ENCODE peak calls at places on chromosomes 12 and 14, in ten cellular contexts. L is CD8-positive, alpha-beta T cell; H is AG09309; T is OCI-LY7; J is colonic mucosa; R is pancreas; W is left ventricle myocardium inferior; Y is right cardiac atrium; G is Karpas-422; C is vagina. X is an unnamed sample.

GRCh38 chr12:94714378-94714777 is 64.0 kb upstream of the TMCC3 start:
- DNase-seq in T (no peak), L (no peak), R (no peak), Y (no peak), G (no peak), J (no peak), H (no peak), C (no peak), W (no peak), X (no peak)

GRCh38 chr14:33676135-33676566 is 274.7 kb downstream of the EGLN3 start:
- DNase-seq in Y (peak; percentile 60), L (no peak), C (no peak), R (no peak), G (peak; percentile 98), H (no peak), T (no peak), W (peak; percentile 20), J (peak; percentile 21), X (peak; percentile 60)

GRCh38 chr12:20262131-20262530 is 106.2 kb upstream of the PDE3A start:
- DNase-seq in G (no peak), Y (no peak), T (no peak), J (no peak), H (no peak), R (no peak), L (no peak), C (no peak), W (no peak), X (no peak)

GRCh38 chr12:101564912-101565311 is 29.9 kb upstream of the MYBPC1 start:
- DNase-seq in C (no peak), H (no peak), W (no peak), T (no peak), J (no peak), G (no peak), Y (no peak), L (no peak), R (no peak), X (no peak)

GRCh38 chr12:96294831-96295230 is 100.7 kb downstream of the ELK3 start:
- DNase-seq in W (no peak), C (no peak), J (no peak), L (no peak), Y (no peak), G (no peak), T (no peak), H (no peak), R (no peak), X (no peak)

GRCh38 chr14:67725171-67725570 is 23.5 kb downstream of the RDH12 start:
- DNase-seq in J (no peak), H (no peak), Y (no peak), L (no peak), C (no peak), W (no peak), R (no peak), T (no peak), G (no peak), X (no peak)

GRCh38 chr12:69091447-69092022 is 147.8 kb upstream of the CPSF6 start:
- DNase-seq in C (no peak), G (no peak), R (no peak), J (no peak), H (no peak), T (no peak), W (no peak), Y (no peak), L (no peak), X (no peak)

GRCh38 chr14:64879635-64880381 is at the start of gene SPTB:
- DNase-seq in T (no peak), J (peak; percentile 72), G (peak; percentile 72), W (peak; percentile 76), C (no peak), Y (peak; percentile 86), H (no peak), R (peak; percentile 80), L (peak; percentile 68), X (peak; percentile 51)

GRCh38 chr12:50542448-50542847 is 37.7 kb downstream of the DIP2B start:
- DNase-seq in W (no peak), H (no peak), T (no peak), G (no peak), L (no peak), R (no peak), C (no peak), J (no peak), Y (no peak), X (no peak)

GRCh38 chr12:50545213-50545612 is 40.4 kb downstream of the DIP2B start:
- DNase-seq in L (no peak), J (no peak), W (no peak), R (no peak), T (no peak), Y (no peak), H (no peak), G (no peak), C (no peak), X (no peak)

GRCh38 chr12:50546441-50547318 is 41.9 kb downstream of the DIP2B start:
- DNase-seq in G (no peak), R (no peak), L (no peak), Y (no peak), C (no peak), T (no peak), H (no peak), J (no peak), W (no peak), X (no peak)

GRCh38 chr12:50547742-50548141 is 43.0 kb downstream of the DIP2B start:
- DNase-seq in R (no peak), W (no peak), G (no peak), J (no peak), Y (no peak), C (no peak), L (no peak), T (no peak), H (no peak), X (no peak)

GRCh38 chr12:50545783-50546182 is 41.0 kb downstream of the DIP2B start:
- DNase-seq in T (no peak), R (no peak), J (peak; percentile 72), G (no peak), C (no peak), Y (no peak), L (no peak), W (no peak), H (no peak), X (no peak)
- H3K4me3 ChIP-seq in T (no peak overlapping the region), R (no peak overlapping the region), J (no peak overlapping the region), G (no peak overlapping the region), C (no peak overlapping the region), Y (no peak overlapping the region), L (no peak overlapping the region), W (no peak overlapping the region), H (no peak overlapping the region), X (no peak overlapping the region)

DNA sequence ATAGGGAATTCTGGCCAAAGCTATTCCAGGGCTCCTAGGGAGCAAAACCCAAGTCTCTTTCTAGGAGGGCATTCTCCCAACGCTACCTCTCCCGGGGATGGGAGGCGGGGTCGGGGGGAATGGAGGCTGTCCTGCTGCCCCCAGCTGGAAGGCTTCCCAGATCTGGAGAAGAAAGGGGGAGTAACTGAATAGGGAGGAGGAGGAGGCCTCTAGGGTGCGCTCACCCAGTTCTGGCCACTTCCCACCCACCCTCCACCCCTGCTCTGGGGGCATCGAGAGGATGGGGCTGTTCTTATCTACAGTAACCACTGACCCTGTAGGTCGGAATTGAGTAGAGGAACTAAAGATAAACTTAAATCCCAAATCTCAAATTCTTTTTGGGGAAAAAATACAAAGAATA is 577 bp upstream of the RNASE1 start:
- DNase-seq in L (no peak), C (no peak), G (no peak), T (no peak), W (peak; percentile 24), R (no peak), Y (no peak), J (no peak), H (no peak), X (no peak)
- H3K4me3 ChIP-seq in L (no peak overlapping the region), C (no peak overlapping the region), G (no peak overlapping the region), T (no peak overlapping the region), W (peak overlapping the region; percentile 66), R (no peak overlapping the region), Y (no peak overlapping the region), J (no peak overlapping the region), H (no peak overlapping the region), X (peak overlapping the region; percentile 55)

GRCh38 chr12:116556356-116556952 is 2.7 kb upstream of the MAP1LC3B2 start:
- DNase-seq in L (no peak), R (no peak), J (no peak), W (no peak), H (no peak), Y (no peak), C (no peak), T (no peak), G (no peak), X (no peak)

GRCh38 chr12:116559330-116560080 is at the start of gene MAP1LC3B2:
- DNase-seq in J (peak; percentile 95), H (no peak), W (peak; percentile 45), C (no peak), Y (peak; percentile 59), R (peak; percentile 69), T (peak; percentile 97), G (peak; percentile 95), L (peak; percentile 82), X (no peak)

GRCh38 chr12:116558280-116559079 is 701 bp upstream of the MAP1LC3B2 start:
- DNase-seq in R (no peak), C (no peak), W (no peak), L (no peak), T (peak; percentile 33), J (no peak), H (no peak), G (no peak), Y (no peak), X (no peak)

GRCh38 chr12:116559080-116559329 is 176 bp upstream of the MAP1LC3B2 start:
- DNase-seq in H (no peak), J (no peak), R (no peak), L (no peak), G (peak; percentile 87), Y (no peak), W (no peak), C (no peak), T (peak; percentile 87), X (no peak)

DNA sequence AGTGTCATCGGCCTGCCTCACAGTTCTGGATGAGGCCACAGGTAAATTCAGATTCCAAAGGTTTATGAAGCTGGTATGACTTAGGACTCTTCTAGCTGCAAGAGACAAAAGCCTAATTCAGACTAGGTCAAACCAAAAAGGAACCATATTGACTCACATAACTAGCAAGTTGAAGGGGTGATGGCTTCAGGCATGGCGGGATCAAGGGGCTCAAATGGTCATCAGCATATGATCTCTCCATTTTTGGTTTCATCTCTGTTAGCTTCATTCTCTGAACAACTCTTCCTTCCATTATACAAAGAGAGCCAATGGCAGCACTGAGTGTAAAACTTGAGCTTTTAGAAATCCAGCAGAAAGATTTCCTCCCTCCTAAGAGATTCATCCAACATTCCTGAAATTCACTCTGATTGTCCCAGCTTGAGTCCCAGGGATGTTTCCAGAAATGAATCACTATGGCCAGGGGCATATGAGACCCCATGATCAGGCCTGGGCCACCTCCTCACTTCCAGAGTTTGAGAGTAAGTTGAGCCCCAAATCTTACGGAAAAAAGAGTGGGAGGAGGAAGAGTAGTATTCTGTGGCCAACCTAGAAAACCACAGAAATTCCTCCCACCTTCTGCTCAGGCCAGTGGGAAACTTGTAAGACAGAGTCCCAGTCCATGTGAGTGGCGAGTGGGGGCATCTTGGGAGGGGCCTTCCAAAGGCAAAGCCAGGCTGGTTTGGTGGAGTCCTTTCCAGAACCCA is 2.0 kb upstream of the MAP1LC3B2 start:
- DNase-seq in Y (no peak), W (no peak), H (no peak), G (no peak), R (no peak), L (no peak), C (no peak), J (no peak), T (no peak), X (no peak)
- H3K4me3 ChIP-seq in Y (no peak overlapping the region), W (no peak overlapping the region), H (no peak overlapping the region), G (no peak overlapping the region), R (no peak overlapping the region), L (no peak overlapping the region), C (no peak overlapping the region), J (no peak overlapping the region), T (no peak overlapping the region), X (no peak overlapping the region)

DNA sequence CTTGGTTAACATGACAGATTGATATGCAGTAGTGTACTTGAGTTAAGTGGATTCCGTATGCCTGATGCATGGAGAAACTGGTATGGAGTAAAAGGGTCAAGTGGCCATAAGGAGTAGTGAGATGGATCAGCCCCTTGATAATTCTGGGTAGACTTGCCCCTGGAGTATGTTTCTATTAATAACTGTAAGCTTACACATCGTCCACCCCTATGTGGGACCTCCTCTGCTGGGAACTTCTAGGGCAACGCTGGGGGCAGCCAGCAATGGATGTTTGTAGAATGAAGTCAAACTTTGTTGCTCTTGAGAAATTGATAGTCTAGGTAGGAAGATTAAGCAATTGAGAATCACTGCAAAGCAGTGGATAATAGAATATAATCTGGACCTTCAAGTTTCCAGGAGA is 3.5 kb downstream of the C12orf75 start:
- DNase-seq in L (no peak), Y (no peak), G (no peak), H (no peak), T (no peak), C (no peak), W (no peak), J (peak; percentile 6), R (no peak), X (no peak)
- H3K4me3 ChIP-seq in L (no peak overlapping the region), Y (no peak overlapping the region), G (no peak overlapping the region), H (no peak overlapping the region), T (peak overlapping the region; percentile 92), C (peak overlapping the region; percentile 96), W (no peak overlapping the region), J (no peak overlapping the region), R (no peak overlapping the region), X (no peak overlapping the region)